ENCODE peak calls at places on chromosomes 11 and 22, in six cellular contexts. H, E, X, C, B and M are unnamed samples.

GRCh38 chr11:72641900-72642814 is 32.1 kb downstream of the PDE2A start:
- DNase-seq in X (no peak), H (no peak), E (peak), B (no peak), C (peak), M (no peak)

GRCh38 chr11:73521621-73522020 is 76.3 kb downstream of the FAM168A start:
- DNase-seq in H (peak), C (no peak), E (no peak), X (peak), B (peak), M (no peak)

GRCh38 chr22:19382240-19382639 is 49.3 kb downstream of the HIRA start:
- DNase-seq in E (no peak), H (no peak), X (no peak), C (no peak), B (no peak), M (no peak)

GRCh38 chr11:33194455-33194854 is 33.2 kb upstream of the CSTF3 start:
- DNase-seq in C (no peak), H (no peak), E (no peak), X (no peak), B (no peak), M (no peak)

GRCh38 chr11:6817668-6818067 is 18.2 kb upstream of the OR6A2 start:
- DNase-seq in C (peak), H (no peak), X (no peak), B (no peak), E (no peak), M (peak)

GRCh38 chr11:67638535-67639437 is 777 bp downstream of the TBX10 start:
- DNase-seq in H (no peak), C (no peak), B (no peak), X (no peak), E (no peak), M (no peak)

GRCh38 chr22:50498322-50498861 is 9.1 kb downstream of the LMF2 start:
- DNase-seq in X (peak), B (no peak), C (peak), E (peak), H (peak), M (peak)

GRCh38 chr22:19962246-19962908 is 20.8 kb upstream of the TXNRD2 start:
- DNase-seq in H (peak), C (peak), E (peak), B (no peak), X (peak), M (peak)

GRCh38 chr11:45089251-45089650 is 57.2 kb upstream of the PRDM11 start:
- DNase-seq in E (no peak), H (no peak), C (no peak), X (no peak), B (no peak), M (no peak)

GRCh38 chr11:95647355-95647754 is 142.2 kb downstream of the FAM76B start:
- DNase-seq in X (no peak), C (no peak), H (no peak), B (no peak), E (no peak), M (no peak)

GRCh38 chr11:119729581-119730346 is 764 bp upstream of the NECTIN1 start:
- DNase-seq in E (no peak), H (no peak), X (peak), C (peak), B (no peak), M (no peak)

GRCh38 chr22:30004101-30004500 is 76.2 kb upstream of the HORMAD2 start:
- DNase-seq in E (no peak), B (no peak), X (no peak), C (no peak), H (no peak), M (no peak)

GRCh38 chr11:1103401-1104360 is 29.0 kb downstream of the MUC2 start:
- DNase-seq in B (no peak), X (no peak), E (no peak), H (no peak), C (no peak), M (no peak)

GRCh38 chr11:106344392-106344791 is 266.9 kb downstream of the AASDHPPT start:
- DNase-seq in H (no peak), X (no peak), B (no peak), E (no peak), C (no peak), M (no peak)

GRCh38 chr11:56783448-56784041 is 35.0 kb upstream of the OR9G4 start:
- DNase-seq in H (peak), E (peak), B (no peak), X (peak), C (no peak), M (peak)

GRCh38 chr22:17990167-17990566 is 34.2 kb downstream of the MICAL3 start:
- DNase-seq in B (no peak), X (no peak), E (no peak), H (no peak), C (no peak), M (no peak)

GRCh38 chr11:10410844-10411200 is 44.2 kb upstream of the AMPD3 start:
- DNase-seq in C (no peak), X (no peak), H (no peak), E (peak), B (no peak), M (no peak)

GRCh38 chr22:31943976-31944699 is at the start of gene YWHAH:
- DNase-seq in E (peak), X (peak), B (peak), H (peak), C (peak), M (peak)

GRCh38 chr11:131653244-131653643 is 282.8 kb downstream of the NTM start:
- DNase-seq in H (no peak), B (no peak), E (no peak), X (no peak), C (no peak), M (no peak)

GRCh38 chr11:117973446-117973922 is 12.7 kb upstream of the IL10RA start:
- DNase-seq in B (no peak), X (no peak), H (no peak), E (no peak), C (no peak), M (no peak)

GRCh38 chr22:37334859-37335818 is 52.8 kb downstream of the CYTH4 start:
- DNase-seq in E (no peak), H (no peak), B (no peak), X (no peak), C (peak), M (no peak)

GRCh38 chr11:94835571-94835970 is 67.4 kb downstream of the AMOTL1 start:
- DNase-seq in B (no peak), H (no peak), C (no peak), X (no peak), E (no peak), M (no peak)

GRCh38 chr11:120306519-120307242 is 18.4 kb upstream of the TLCD5 start:
- DNase-seq in E (peak), X (peak), B (no peak), H (no peak), C (no peak), M (peak)

GRCh38 chr11:119434531-119435330 is 11.8 kb upstream of the THY1 start:
- DNase-seq in H (no peak), B (no peak), C (no peak), X (no peak), E (no peak), M (no peak)

GRCh38 chr11:10414659-10415058 is 40.4 kb upstream of the AMPD3 start:
- DNase-seq in B (no peak), E (peak), C (no peak), X (no peak), H (no peak), M (no peak)

GRCh38 chr11:128704517-128704916 is 10.6 kb downstream of the FLI1 start:
- DNase-seq in C (no peak), H (no peak), E (no peak), B (no peak), X (no peak), M (no peak)

GRCh38 chr11:47923667-47924066 is 56.7 kb upstream of the PTPRJ start:
- DNase-seq in C (no peak), H (no peak), X (no peak), B (no peak), E (no peak), M (no peak)

GRCh38 chr11:3164138-3164539 is 971 bp downstream of the OSBPL5 start:
- DNase-seq in C (no peak), E (no peak), X (no peak), B (no peak), H (no peak), M (no peak)

GRCh38 chr11:36349345-36350136 is 53.5 kb downstream of the PRR5L start:
- DNase-seq in X (no peak), E (no peak), C (no peak), H (no peak), B (no peak), M (no peak)

GRCh38 chr11:72105888-72106287 is at the start of gene TOMT:
- DNase-seq in C (no peak), H (no peak), X (no peak), B (no peak), E (no peak), M (no peak)

GRCh38 chr11:2565447-2566222 is 120.8 kb downstream of the KCNQ1 start:
- DNase-seq in X (no peak), C (no peak), B (no peak), E (no peak), H (no peak), M (no peak)

GRCh38 chr11:1486054-1486825 is at the start of gene MOB2:
- DNase-seq in X (no peak), E (no peak), H (no peak), B (no peak), C (no peak), M (no peak)

GRCh38 chr11:33310720-33311500 is 53.7 kb downstream of the HIPK3 start:
- DNase-seq in H (no peak), E (no peak), C (no peak), B (no peak), X (no peak), M (peak)

GRCh38 chr11:2881076-2881973 is 4.2 kb downstream of the CDKN1C start:
- DNase-seq in X (no peak), E (no peak), C (no peak), B (no peak), H (no peak), M (no peak)

GRCh38 chr11:73598719-73599379 is 937 bp upstream of the FAM168A start:
- DNase-seq in X (no peak), B (no peak), C (no peak), E (no peak), H (no peak), M (no peak)

GRCh38 chr11:62054484-62055121 is 69.2 kb upstream of the INCENP start:
- DNase-seq in H (peak), X (peak), B (no peak), C (no peak), E (peak), M (peak)

GRCh38 chr11:67484847-67485311 is 2.1 kb downstream of the AIP start:
- DNase-seq in X (no peak), E (no peak), B (peak), H (no peak), C (no peak), M (no peak)

GRCh38 chr22:22421392-22421791 is 87.2 kb downstream of the ZNF280B start:
- DNase-seq in B (no peak), E (no peak), X (no peak), C (no peak), H (no peak), M (no peak)
- TF ChIP-seq ZNF274 in B (no peak), E (no peak), X (no peak), C (no peak), H (no peak), M (no peak)

GRCh38 chr11:78469905-78470304 is 52.3 kb upstream of the GAB2 start:
- DNase-seq in C (no peak), E (no peak), B (no peak), H (no peak), X (no peak), M (no peak)
- TF ChIP-seq ZNF274 in C (no peak), E (no peak), B (no peak), H (no peak), X (no peak), M (no peak)

GRCh38 chr11:100930185-100930778 is 199.3 kb downstream of the PGR start:
- DNase-seq in B (no peak), E (peak), H (peak), X (peak), C (no peak), M (peak)
- TF ChIP-seq ZNF274 in B (no peak), E (no peak), H (no peak), X (no peak), C (no peak), M (no peak)

DNA sequence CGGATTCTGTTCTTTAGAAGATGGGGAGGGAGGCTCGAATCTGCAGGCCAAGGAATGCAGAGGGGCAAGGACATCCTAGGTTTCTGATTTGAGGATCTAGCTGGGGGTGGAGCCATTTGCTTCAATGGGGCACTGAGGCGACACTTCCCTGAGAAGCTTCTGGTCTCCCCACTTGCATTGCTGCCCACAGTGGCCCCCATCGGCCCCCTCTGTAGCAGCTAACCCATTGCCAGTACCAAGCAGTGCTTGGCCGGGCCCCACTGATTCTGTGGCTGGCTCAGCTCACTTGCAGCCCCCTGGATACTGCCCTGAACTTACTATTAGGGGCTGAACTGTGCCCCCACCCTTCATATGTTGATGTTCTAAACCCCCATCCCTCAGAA is 42.9 kb upstream of the SHISAL1 start:
- DNase-seq in B (no peak), H (no peak), X (no peak), E (no peak), C (no peak), M (no peak)
- TF ChIP-seq ZNF274 in B (no peak), H (no peak), X (no peak), E (no peak), C (no peak), M (no peak)